ENCODE peak calls at places on chromosomes 7 and 10, in eight cellular contexts. One of them, this sample, is unnamed.

GRCh38 chr7:2930310-2931033 is 86.4 kb upstream of the GNA12 start:
- DNase-seq in Calu3: no peak
- DNase-seq in endothelial cell: no peak
- DNase-seq in MM.1S: no peak
- DNase-seq in endothelial cell of umbilical vein: no peak
- DNase-seq in spleen: peak; percentile 47
- DNase-seq in HFF-Myc: no peak
- DNase-seq in GM06990: no peak
- DNase-seq in this sample: no peak

GRCh38 chr10:121310151-121310711 is 288.0 kb downstream of the FGFR2 start:
- DNase-seq in MM.1S: peak; percentile 15
- DNase-seq in HFF-Myc: no peak
- DNase-seq in GM06990: peak; percentile 32
- DNase-seq in endothelial cell of umbilical vein: no peak
- DNase-seq in spleen: no peak
- DNase-seq in Calu3: no peak
- DNase-seq in endothelial cell: no peak
- DNase-seq in this sample: no peak

GRCh38 chr10:78528749-78529204 is 495.1 kb downstream of the RPS24 start:
- DNase-seq in HFF-Myc: no peak
- DNase-seq in spleen: no peak
- DNase-seq in endothelial cell: no peak
- DNase-seq in GM06990: no peak
- DNase-seq in Calu3: no peak
- DNase-seq in endothelial cell of umbilical vein: no peak
- DNase-seq in MM.1S: no peak
- DNase-seq in this sample: no peak

GRCh38 chr7:129775695-129776396 is 164.3 kb downstream of the NRF1 start:
- DNase-seq in endothelial cell of umbilical vein: no peak
- DNase-seq in spleen: no peak
- DNase-seq in GM06990: no peak
- DNase-seq in Calu3: no peak
- DNase-seq in HFF-Myc: no peak
- DNase-seq in MM.1S: no peak
- DNase-seq in endothelial cell: no peak
- DNase-seq in this sample: no peak

GRCh38 chr7:30146127-30146612 is 11.4 kb downstream of the MTURN start:
- DNase-seq in endothelial cell: no peak
- DNase-seq in GM06990: no peak
- DNase-seq in HFF-Myc: no peak
- DNase-seq in endothelial cell of umbilical vein: no peak
- DNase-seq in MM.1S: no peak
- DNase-seq in Calu3: no peak
- DNase-seq in spleen: no peak
- DNase-seq in this sample: no peak

GRCh38 chr7:7938471-7938870 is 30.1 kb upstream of the GLCCI1 start:
- DNase-seq in GM06990: no peak
- DNase-seq in endothelial cell of umbilical vein: no peak
- DNase-seq in HFF-Myc: no peak
- DNase-seq in spleen: no peak
- DNase-seq in MM.1S: no peak
- DNase-seq in Calu3: no peak
- DNase-seq in endothelial cell: no peak
- DNase-seq in this sample: no peak

GRCh38 chr7:27784399-27785053 is 44.6 kb downstream of the TAX1BP1 start:
- DNase-seq in endothelial cell: peak; percentile 39
- DNase-seq in HFF-Myc: peak; percentile 17
- DNase-seq in Calu3: peak; percentile 67
- DNase-seq in GM06990: peak; percentile 28
- DNase-seq in spleen: no peak
- DNase-seq in MM.1S: peak; percentile 48
- DNase-seq in endothelial cell of umbilical vein: peak; percentile 85
- DNase-seq in this sample: peak; percentile 7

GRCh38 chr7:70135656-70136055 is 537.4 kb downstream of the AUTS2 start:
- DNase-seq in HFF-Myc: no peak
- DNase-seq in endothelial cell of umbilical vein: no peak
- DNase-seq in MM.1S: no peak
- DNase-seq in endothelial cell: no peak
- DNase-seq in Calu3: no peak
- DNase-seq in GM06990: no peak
- DNase-seq in spleen: no peak
- DNase-seq in this sample: no peak

GRCh38 chr7:75737856-75738603 is 711 bp downstream of the HIP1 start:
- DNase-seq in spleen: no peak
- DNase-seq in endothelial cell of umbilical vein: no peak
- DNase-seq in HFF-Myc: no peak
- DNase-seq in MM.1S: no peak
- DNase-seq in GM06990: no peak
- DNase-seq in Calu3: no peak
- DNase-seq in endothelial cell: peak; percentile 17
- DNase-seq in this sample: no peak

GRCh38 chr7:137944168-137944567 is 57.7 kb downstream of the CREB3L2 start:
- DNase-seq in endothelial cell of umbilical vein: peak; percentile 15
- DNase-seq in GM06990: no peak
- DNase-seq in HFF-Myc: no peak
- DNase-seq in endothelial cell: no peak
- DNase-seq in MM.1S: no peak
- DNase-seq in spleen: no peak
- DNase-seq in Calu3: no peak
- DNase-seq in this sample: no peak

GRCh38 chr10:12960939-12961338 is 40.6 kb downstream of the CCDC3 start:
- DNase-seq in HFF-Myc: no peak
- DNase-seq in MM.1S: no peak
- DNase-seq in endothelial cell: no peak
- DNase-seq in GM06990: no peak
- DNase-seq in Calu3: no peak
- DNase-seq in endothelial cell of umbilical vein: no peak
- DNase-seq in spleen: no peak
- DNase-seq in this sample: no peak

GRCh38 chr7:133807610-133808543 is 319.3 kb upstream of the LRGUK start:
- DNase-seq in spleen: no peak
- DNase-seq in endothelial cell: no peak
- DNase-seq in endothelial cell of umbilical vein: no peak
- DNase-seq in GM06990: no peak
- DNase-seq in Calu3: no peak
- DNase-seq in MM.1S: no peak
- DNase-seq in HFF-Myc: no peak
- DNase-seq in this sample: no peak
- TF ChIP-seq CTCF in spleen: no peak
- TF ChIP-seq CTCF in endothelial cell: no peak
- TF ChIP-seq CTCF in endothelial cell of umbilical vein: no peak
- TF ChIP-seq CTCF in GM06990: no peak
- TF ChIP-seq CTCF in Calu3: no peak
- TF ChIP-seq CTCF in MM.1S: no peak
- TF ChIP-seq CTCF in HFF-Myc: no peak
- TF ChIP-seq CTCF in this sample: no peak

GRCh38 chr7:77799078-77799964 is 748 bp downstream of the PHTF2 start:
- DNase-seq in endothelial cell: peak; percentile 56
- DNase-seq in spleen: peak; percentile 92
- DNase-seq in Calu3: peak; percentile 4
- DNase-seq in endothelial cell of umbilical vein: peak; percentile 61
- DNase-seq in HFF-Myc: no peak
- DNase-seq in MM.1S: peak; percentile 27
- DNase-seq in GM06990: no peak
- DNase-seq in this sample: no peak
- TF ChIP-seq CTCF in endothelial cell: peak; percentile 1
- TF ChIP-seq CTCF in spleen: no peak
- TF ChIP-seq CTCF in Calu3: no peak
- TF ChIP-seq CTCF in endothelial cell of umbilical vein: no peak
- TF ChIP-seq CTCF in HFF-Myc: no peak
- TF ChIP-seq CTCF in MM.1S: no peak
- TF ChIP-seq CTCF in GM06990: no peak
- TF ChIP-seq CTCF in this sample: no peak

DNA sequence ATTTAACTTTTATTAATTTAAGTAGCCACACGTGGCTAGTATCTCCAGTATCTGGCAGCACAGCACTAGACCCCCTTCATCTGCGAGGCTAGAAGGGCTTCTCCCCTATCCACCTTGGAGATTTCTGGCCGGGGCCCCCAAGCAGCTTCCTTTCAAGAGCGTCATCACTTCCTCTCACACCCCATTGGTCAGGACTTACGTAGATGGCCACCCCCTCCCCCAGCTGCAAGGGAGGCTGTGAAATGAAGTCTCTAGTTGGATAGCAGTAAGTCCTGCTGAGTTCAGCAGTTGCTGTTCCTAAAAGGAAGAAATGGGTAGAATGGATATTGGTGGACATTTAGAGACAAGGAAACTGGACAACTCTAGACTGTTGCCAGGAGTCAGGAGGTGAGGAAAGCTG is 33.8 kb upstream of the COMTD1 start:
- DNase-seq in endothelial cell of umbilical vein: no peak
- DNase-seq in HFF-Myc: no peak
- DNase-seq in MM.1S: peak; percentile 8
- DNase-seq in Calu3: no peak
- DNase-seq in GM06990: no peak
- DNase-seq in endothelial cell: no peak
- DNase-seq in spleen: no peak
- DNase-seq in this sample: no peak
- TF ChIP-seq CTCF in endothelial cell of umbilical vein: no peak
- TF ChIP-seq CTCF in HFF-Myc: no peak
- TF ChIP-seq CTCF in MM.1S: no peak
- TF ChIP-seq CTCF in Calu3: no peak
- TF ChIP-seq CTCF in GM06990: no peak
- TF ChIP-seq CTCF in endothelial cell: no peak
- TF ChIP-seq CTCF in spleen: no peak
- TF ChIP-seq CTCF in this sample: no peak

GRCh38 chr10:107865691-107866090 is 701.2 kb upstream of the SORCS1 start:
- DNase-seq in endothelial cell of umbilical vein: no peak
- DNase-seq in Calu3: no peak
- DNase-seq in MM.1S: no peak
- DNase-seq in HFF-Myc: no peak
- DNase-seq in GM06990: no peak
- DNase-seq in endothelial cell: no peak
- DNase-seq in spleen: no peak
- DNase-seq in this sample: no peak
- TF ChIP-seq CTCF in endothelial cell of umbilical vein: no peak
- TF ChIP-seq CTCF in Calu3: no peak
- TF ChIP-seq CTCF in MM.1S: no peak
- TF ChIP-seq CTCF in HFF-Myc: no peak
- TF ChIP-seq CTCF in GM06990: no peak
- TF ChIP-seq CTCF in endothelial cell: no peak
- TF ChIP-seq CTCF in spleen: no peak
- TF ChIP-seq CTCF in this sample: no peak

This sample was measured in AG09319.